ENCODE peak calls at places on chromosomes 6 and 20, in eight cellular contexts. B is T follicular helper cell; X is NCI-H1105; T is anterior cingulate cortex; F is heart right ventricle; M is stimulated activated naive B cell treated with anti-CD40 and anti-IgM and Interleukin-4, amounts not matched to agents 10 μg/mL and 1 μg/mL and 100 μg/mL, for 72 hours; H is COR-L47; E is T-helper 17 cell. K is an unnamed sample.

GRCh38 chr6:121584591-121585369 is 149.3 kb downstream of the GJA1 start:
- DNase-seq in B (no peak), X (no peak), T (no peak), F (no peak), M (no peak), H (no peak), E (no peak), K (no peak)

GRCh38 chr6:166156942-166157341 is 10.7 kb downstream of the TBXT start:
- DNase-seq in B (no peak), X (peak; percentile 2), T (no peak), F (no peak), M (no peak), H (no peak), E (no peak), K (no peak)

GRCh38 chr6:81748946-81749345 is 3.5 kb downstream of the TENT5A start:
- DNase-seq in B (no peak), X (no peak), T (no peak), F (no peak), M (no peak), H (no peak), E (no peak), K (no peak)

GRCh38 chr6:98841589-98842488 is 7.5 kb downstream of the POU3F2 start:
- DNase-seq in B (no peak), X (no peak), T (no peak), F (no peak), M (no peak), H (no peak), E (no peak), K (no peak)

GRCh38 chr6:90241229-90241873 is 55.3 kb downstream of the BACH2 start:
- DNase-seq in B (no peak), X (no peak), T (no peak), F (no peak), M (no peak), H (peak; percentile 59), E (no peak), K (no peak)

GRCh38 chr20:15760217-15760567 is 813.1 kb downstream of the KIF16B start:
- DNase-seq in B (no peak), X (no peak), T (no peak), F (no peak), M (no peak), H (no peak), E (no peak), K (no peak)

GRCh38 chr6:36615018-36615761 is 21.0 kb downstream of the SRSF3 start:
- DNase-seq in B (peak; percentile 20), X (peak; percentile 16), T (no peak), F (no peak), M (no peak), H (peak; percentile 7), E (no peak), K (peak; percentile 38)

GRCh38 chr6:157873735-157874344 is 50.8 kb downstream of the SNX9 start:
- DNase-seq in B (peak; percentile 71), X (peak; percentile 69), T (no peak), F (peak; percentile 82), M (peak; percentile 68), H (no peak), E (peak; percentile 61), K (peak; percentile 78)

GRCh38 chr20:14189794-14190402 is 147.5 kb downstream of the FLRT3 start:
- DNase-seq in B (no peak), X (peak; percentile 28), T (no peak), F (no peak), M (no peak), H (peak; percentile 38), E (no peak), K (peak; percentile 56)

GRCh38 chr20:56542489-56543020 is 9.5 kb downstream of the FAM209B start:
- DNase-seq in B (no peak), X (no peak), T (no peak), F (no peak), M (no peak), H (no peak), E (no peak), K (no peak)

GRCh38 chr6:99606670-99607415 is at the start of gene PRDM13:
- DNase-seq in B (no peak), X (no peak), T (no peak), F (no peak), M (no peak), H (no peak), E (no peak), K (no peak)

GRCh38 chr6:20879526-20879925 is 345.3 kb downstream of the CDKAL1 start:
- DNase-seq in B (no peak), X (no peak), T (no peak), F (no peak), M (no peak), H (no peak), E (no peak), K (no peak)

GRCh38 chr20:17023811-17024210 is 203.0 kb upstream of the PCSK2 start:
- DNase-seq in B (no peak), X (no peak), T (no peak), F (no peak), M (no peak), H (no peak), E (no peak), K (peak; percentile 81)

GRCh38 chr20:64065973-64066341 is 3.0 kb downstream of the TCEA2 start:
- DNase-seq in B (no peak), X (no peak), T (no peak), F (no peak), M (peak; percentile 74), H (no peak), E (peak; percentile 44), K (no peak)

GRCh38 chr20:33081411-33082154 is 2.1 kb downstream of the BPIFB4 start:
- DNase-seq in B (no peak), X (no peak), T (no peak), F (no peak), M (no peak), H (no peak), E (no peak), K (no peak)

GRCh38 chr6:135159531-135159930 is 21.6 kb upstream of the MYB start:
- DNase-seq in B (no peak), X (no peak), T (no peak), F (no peak), M (no peak), H (no peak), E (no peak), K (no peak)

GRCh38 chr6:154815938-154816820 is 83.0 kb downstream of the SCAF8 start:
- DNase-seq in B (no peak), X (no peak), T (no peak), F (no peak), M (no peak), H (no peak), E (no peak), K (no peak)

GRCh38 chr6:13302291-13302690 is 26.0 kb downstream of the TBC1D7 start:
- DNase-seq in B (no peak), X (no peak), T (no peak), F (no peak), M (no peak), H (no peak), E (no peak), K (no peak)

GRCh38 chr20:44112889-44113641 is 73.9 kb downstream of the JPH2 start:
- DNase-seq in B (no peak), X (no peak), T (no peak), F (no peak), M (no peak), H (no peak), E (no peak), K (no peak)

GRCh38 chr20:32333988-32334885 is 23.9 kb upstream of the ASXL1 start:
- DNase-seq in B (peak; percentile 16), X (no peak), T (no peak), F (peak; percentile 68), M (no peak), H (no peak), E (peak; percentile 27), K (no peak)

GRCh38 chr20:45098096-45098773 is 2.7 kb downstream of the KCNS1 start:
- DNase-seq in B (no peak), X (no peak), T (no peak), F (peak; percentile 26), M (no peak), H (no peak), E (no peak), K (no peak)

GRCh38 chr6:132236281-132236680 is 165.0 kb downstream of the MOXD1 start:
- DNase-seq in B (no peak), X (no peak), T (no peak), F (no peak), M (no peak), H (no peak), E (no peak), K (no peak)

GRCh38 chr6:3418521-3419060 is 38.3 kb downstream of the SLC22A23 start:
- DNase-seq in B (no peak), X (no peak), T (no peak), F (no peak), M (no peak), H (no peak), E (no peak), K (no peak)

GRCh38 chr6:47092249-47092648 is 50.1 kb upstream of the ADGRF1 start:
- DNase-seq in B (no peak), X (no peak), T (no peak), F (no peak), M (no peak), H (no peak), E (no peak), K (no peak)

GRCh38 chr20:59848182-59848581 is 85.3 kb downstream of the SYCP2 start:
- DNase-seq in B (no peak), X (no peak), T (no peak), F (no peak), M (no peak), H (no peak), E (no peak), K (no peak)

GRCh38 chr6:136604328-136604825 is 54.2 kb upstream of the MAP7 start:
- DNase-seq in B (no peak), X (no peak), T (no peak), F (no peak), M (no peak), H (no peak), E (no peak), K (no peak)

GRCh38 chr6:47187883-47188587 is 121.7 kb downstream of the TNFRSF21 start:
- DNase-seq in B (no peak), X (no peak), T (no peak), F (no peak), M (no peak), H (no peak), E (no peak), K (no peak)

GRCh38 chr6:73699656-73700055 is 3.7 kb downstream of the CD109 start:
- DNase-seq in B (no peak), X (no peak), T (no peak), F (no peak), M (no peak), H (no peak), E (no peak), K (no peak)

GRCh38 chr20:20373046-20373706 is 5.3 kb downstream of the INSM1 start:
- DNase-seq in B (no peak), X (peak; percentile 55), T (no peak), F (no peak), M (no peak), H (no peak), E (no peak), K (peak; percentile 55)

GRCh38 chr6:27188885-27189418 is 58.5 kb upstream of the PRSS16 start:
- DNase-seq in B (peak; percentile 30), X (peak; percentile 79), T (no peak), F (no peak), M (peak; percentile 36), H (peak; percentile 57), E (peak; percentile 20), K (peak; percentile 70)

GRCh38 chr6:12386816-12387215 is 96.7 kb downstream of the EDN1 start:
- DNase-seq in B (no peak), X (no peak), T (no peak), F (no peak), M (no peak), H (no peak), E (no peak), K (no peak)

GRCh38 chr6:154598403-154598802 is 87.9 kb upstream of the CNKSR3 start:
- DNase-seq in B (no peak), X (no peak), T (no peak), F (no peak), M (no peak), H (no peak), E (no peak), K (no peak)

GRCh38 chr6:151417477-151417876 is 26.1 kb upstream of the ZBTB2 start:
- DNase-seq in B (no peak), X (no peak), T (no peak), F (no peak), M (no peak), H (no peak), E (no peak), K (no peak)

GRCh38 chr6:52389264-52389625 is 27.3 kb downstream of the PAQR8 start:
- DNase-seq in B (no peak), X (no peak), T (no peak), F (no peak), M (no peak), H (no peak), E (no peak), K (no peak)

K was measured in NCI-H146.